ENCODE peak calls at places on chromosomes 6 and 20, in nine cellular contexts. D is MCF 10A; J is activated CD8-positive, alpha-beta memory T cell treated with anti-CD3 and anti-CD28 coated beads for 1 hour; E is ACHN; B is stimulated activated CD4-positive, alpha-beta T cell treated with anti-CD3 and anti-CD28 coated beads, Interleukin-2, amount 100 ng/mL, for 48 hours; H is activated CD4-positive, alpha-beta T cell treated with anti-CD3 and anti-CD28 coated beads for 36 hours; S is lung microvascular endothelial cell; G is heart left ventricle; L is germinal center. V is an unnamed sample.

GRCh38 chr20:64205611-64206026 is 41.4 kb downstream of the MYT1 start:
- DNase-seq in S (no peak), G (no peak), J (no peak), L (no peak), E (no peak), B (no peak), D (peak), H (no peak), V (no peak)

GRCh38 chr20:2130062-2130591 is 28.5 kb downstream of the STK35 start:
- DNase-seq in H (no peak), D (no peak), G (no peak), J (no peak), S (no peak), B (no peak), L (no peak), E (no peak), V (no peak)

GRCh38 chr6:142846883-142847287 is 98.1 kb downstream of the HIVEP2 start:
- DNase-seq in G (peak), E (peak), S (peak), D (peak), H (no peak), J (no peak), L (no peak), B (no peak), V (no peak)

GRCh38 chr20:1876975-1877603 is 18.1 kb upstream of the SIRPA start:
- DNase-seq in J (no peak), L (peak), G (no peak), B (no peak), D (no peak), H (no peak), S (peak), E (no peak), V (no peak)

GRCh38 chr6:24902782-24903181 is 33.0 kb downstream of the RIPOR2 start:
- DNase-seq in G (no peak), S (no peak), H (no peak), L (no peak), B (no peak), D (peak), E (peak), J (no peak), V (no peak)

GRCh38 chr6:121912905-121913304 is 477.5 kb downstream of the GJA1 start:
- DNase-seq in L (no peak), G (no peak), B (no peak), J (no peak), H (no peak), D (peak), E (no peak), S (no peak), V (no peak)

GRCh38 chr6:106519460-106520394 is 109.6 kb downstream of the RTN4IP1 start:
- DNase-seq in B (peak), H (peak), G (peak), D (peak), S (peak), E (peak), J (peak), L (peak), V (no peak)

GRCh38 chr20:1569417-1569861 is 11.9 kb upstream of the SIRPD start:
- DNase-seq in B (no peak), H (no peak), D (peak), S (peak), E (no peak), G (no peak), J (no peak), L (no peak), V (no peak)

GRCh38 chr20:58001381-58001780 is 227.1 kb downstream of the ANKRD60 start:
- DNase-seq in D (no peak), L (no peak), E (no peak), G (peak), J (no peak), S (peak), B (no peak), H (no peak), V (no peak)

GRCh38 chr6:165634486-165634885 is 28.6 kb downstream of the PDE10A start:
- DNase-seq in E (no peak), H (no peak), B (no peak), J (no peak), D (no peak), L (no peak), S (no peak), G (no peak), V (no peak)

GRCh38 chr6:131036143-131036542 is 26.9 kb downstream of the EPB41L2 start:
- DNase-seq in G (no peak), J (no peak), E (no peak), D (no peak), B (no peak), H (no peak), S (no peak), L (no peak), V (no peak)

GRCh38 chr6:166464418-166465400 is 82.0 kb upstream of the MPC1 start:
- DNase-seq in J (no peak), S (no peak), E (no peak), B (no peak), D (no peak), H (no peak), G (no peak), L (no peak), V (no peak)

GRCh38 chr6:138311268-138311667 is 66.4 kb upstream of the SMIM28 start:
- DNase-seq in L (no peak), J (no peak), B (no peak), H (no peak), D (no peak), E (no peak), S (no peak), G (no peak), V (no peak)

GRCh38 chr6:31175961-31176360 is 5.5 kb upstream of the POU5F1 start:
- DNase-seq in S (no peak), B (no peak), J (no peak), G (no peak), D (peak), H (no peak), E (peak), L (no peak), V (no peak)

GRCh38 chr20:1844723-1845523 is 50.3 kb upstream of the SIRPA start:
- DNase-seq in J (no peak), S (peak), D (peak), H (peak), B (peak), G (peak), E (no peak), L (peak), V (no peak)

GRCh38 chr20:59125909-59126308 is 37.7 kb upstream of the ZNF831 start:
- DNase-seq in G (no peak), S (no peak), H (no peak), D (no peak), B (no peak), E (no peak), J (no peak), L (no peak), V (no peak)

GRCh38 chr6:7451321-7451720 is 61.7 kb downstream of the RIOK1 start:
- DNase-seq in G (no peak), E (no peak), D (no peak), J (no peak), B (no peak), H (no peak), L (no peak), S (no peak), V (no peak)

GRCh38 chr6:36314221-36315014 is 22.3 kb downstream of the BNIP5 start:
- DNase-seq in H (peak), B (no peak), D (peak), L (peak), S (no peak), J (no peak), E (no peak), G (no peak), V (no peak)

GRCh38 chr20:62924567-62925419 is 1.5 kb downstream of the DIDO1 start:
- DNase-seq in J (no peak), D (peak), L (no peak), G (no peak), B (no peak), H (peak), E (no peak), S (peak), V (no peak)

GRCh38 chr6:75631847-75632246 is 30.2 kb downstream of the SENP6 start:
- DNase-seq in B (no peak), D (no peak), H (no peak), L (no peak), J (no peak), G (no peak), E (no peak), S (no peak), V (no peak)

GRCh38 chr6:79821859-79822258 is 125.5 kb downstream of the ELOVL4 start:
- DNase-seq in E (peak), S (peak), D (peak), B (no peak), G (no peak), H (no peak), J (no peak), L (no peak), V (no peak)

GRCh38 chr6:484086-484728 is 92.7 kb downstream of the IRF4 start:
- DNase-seq in E (no peak), G (no peak), S (no peak), L (no peak), H (peak), B (no peak), D (peak), J (no peak), V (no peak)

V was measured in esophagus squamous epithelium.